ENCODE peak calls at places on chromosomes 2 and 18, in eight cellular contexts. One of them, this sample, is unnamed.

GRCh38 chr2:43021791-43022500 is 204.5 kb downstream of the ZFP36L2 start:
- DNase-seq in brain microvascular endothelial cell: no peak
- DNase-seq in bronchial epithelial cell: no peak
- DNase-seq in tibial artery: no peak
- DNase-seq in uterus: no peak
- DNase-seq in ovary: peak; percentile 28
- DNase-seq in dorsolateral prefrontal cortex: peak; percentile 76
- DNase-seq in IMR-90: no peak
- DNase-seq in this sample: peak; percentile 72

GRCh38 chr2:10004401-10004800 is 38.9 kb upstream of the KLF11 start:
- DNase-seq in tibial artery: peak; percentile 47
- DNase-seq in ovary: no peak
- DNase-seq in IMR-90: no peak
- DNase-seq in dorsolateral prefrontal cortex: no peak
- DNase-seq in bronchial epithelial cell: no peak
- DNase-seq in uterus: peak; percentile 10
- DNase-seq in brain microvascular endothelial cell: no peak
- DNase-seq in this sample: no peak

GRCh38 chr2:99404039-99404799 is 67.0 kb downstream of the EIF5B start:
- DNase-seq in dorsolateral prefrontal cortex: no peak
- DNase-seq in uterus: no peak
- DNase-seq in brain microvascular endothelial cell: no peak
- DNase-seq in bronchial epithelial cell: peak; percentile 62
- DNase-seq in IMR-90: no peak
- DNase-seq in ovary: no peak
- DNase-seq in tibial artery: no peak
- DNase-seq in this sample: peak; percentile 71

GRCh38 chr18:75456277-75456676 is 28.8 kb upstream of the SMIM21 start:
- DNase-seq in bronchial epithelial cell: no peak
- DNase-seq in tibial artery: no peak
- DNase-seq in uterus: no peak
- DNase-seq in dorsolateral prefrontal cortex: no peak
- DNase-seq in IMR-90: no peak
- DNase-seq in ovary: no peak
- DNase-seq in brain microvascular endothelial cell: no peak
- DNase-seq in this sample: no peak

GRCh38 chr2:9944330-9944758 is 7.1 kb upstream of the GRHL1 start:
- DNase-seq in ovary: no peak
- DNase-seq in dorsolateral prefrontal cortex: no peak
- DNase-seq in tibial artery: no peak
- DNase-seq in uterus: no peak
- DNase-seq in brain microvascular endothelial cell: no peak
- DNase-seq in bronchial epithelial cell: peak; percentile 40
- DNase-seq in IMR-90: no peak
- DNase-seq in this sample: no peak

GRCh38 chr18:3966985-3967856 is 487.9 kb downstream of the DLGAP1 start:
- DNase-seq in brain microvascular endothelial cell: peak; percentile 31
- DNase-seq in uterus: no peak
- DNase-seq in ovary: no peak
- DNase-seq in tibial artery: no peak
- DNase-seq in IMR-90: peak; percentile 40
- DNase-seq in bronchial epithelial cell: peak; percentile 66
- DNase-seq in dorsolateral prefrontal cortex: no peak
- DNase-seq in this sample: peak; percentile 42

GRCh38 chr18:23151414-23152099 is 16.3 kb downstream of the CABLES1 start:
- DNase-seq in IMR-90: no peak
- DNase-seq in ovary: no peak
- DNase-seq in uterus: no peak
- DNase-seq in bronchial epithelial cell: no peak
- DNase-seq in tibial artery: no peak
- DNase-seq in brain microvascular endothelial cell: no peak
- DNase-seq in dorsolateral prefrontal cortex: no peak
- DNase-seq in this sample: no peak

GRCh38 chr2:241870611-241871537 is 1.3 kb downstream of the RTP5 start:
- DNase-seq in IMR-90: no peak
- DNase-seq in tibial artery: no peak
- DNase-seq in uterus: no peak
- DNase-seq in dorsolateral prefrontal cortex: no peak
- DNase-seq in brain microvascular endothelial cell: no peak
- DNase-seq in bronchial epithelial cell: no peak
- DNase-seq in ovary: no peak
- DNase-seq in this sample: no peak

GRCh38 chr2:111168528-111168929 is 47.8 kb downstream of the BCL2L11 start:
- DNase-seq in bronchial epithelial cell: peak; percentile 84
- DNase-seq in dorsolateral prefrontal cortex: no peak
- DNase-seq in tibial artery: no peak
- DNase-seq in ovary: peak; percentile 29
- DNase-seq in IMR-90: peak; percentile 89
- DNase-seq in uterus: no peak
- DNase-seq in brain microvascular endothelial cell: peak; percentile 83
- DNase-seq in this sample: peak; percentile 51

GRCh38 chr2:237315170-237315880 is 98.6 kb downstream of the COL6A3 start:
- DNase-seq in tibial artery: peak; percentile 97
- DNase-seq in ovary: peak; percentile 88
- DNase-seq in brain microvascular endothelial cell: peak; percentile 95
- DNase-seq in bronchial epithelial cell: no peak
- DNase-seq in uterus: peak; percentile 91
- DNase-seq in IMR-90: peak; percentile 98
- DNase-seq in dorsolateral prefrontal cortex: peak; percentile 63
- DNase-seq in this sample: no peak

GRCh38 chr18:12442946-12443345 is 35.2 kb downstream of the PRELID3A start:
- DNase-seq in dorsolateral prefrontal cortex: no peak
- DNase-seq in brain microvascular endothelial cell: no peak
- DNase-seq in bronchial epithelial cell: peak; percentile 62
- DNase-seq in tibial artery: no peak
- DNase-seq in ovary: no peak
- DNase-seq in uterus: no peak
- DNase-seq in IMR-90: peak; percentile 75
- DNase-seq in this sample: no peak

GRCh38 chr2:143110759-143111428 is 18.3 kb upstream of the ARHGAP15 start:
- DNase-seq in bronchial epithelial cell: peak; percentile 52
- DNase-seq in dorsolateral prefrontal cortex: no peak
- DNase-seq in brain microvascular endothelial cell: peak; percentile 63
- DNase-seq in ovary: peak; percentile 67
- DNase-seq in tibial artery: peak; percentile 70
- DNase-seq in IMR-90: peak; percentile 50
- DNase-seq in uterus: peak; percentile 43
- DNase-seq in this sample: peak; percentile 59

GRCh38 chr2:201532686-201533304 is 81.3 kb downstream of the STRADB start:
- DNase-seq in dorsolateral prefrontal cortex: no peak
- DNase-seq in uterus: no peak
- DNase-seq in bronchial epithelial cell: peak; percentile 76
- DNase-seq in IMR-90: peak; percentile 93
- DNase-seq in brain microvascular endothelial cell: peak; percentile 89
- DNase-seq in ovary: no peak
- DNase-seq in tibial artery: no peak
- DNase-seq in this sample: peak; percentile 64

GRCh38 chr2:50344509-50345106 is 687.3 kb downstream of the NRXN1 start:
- DNase-seq in ovary: no peak
- DNase-seq in uterus: no peak
- DNase-seq in bronchial epithelial cell: no peak
- DNase-seq in dorsolateral prefrontal cortex: peak; percentile 48
- DNase-seq in IMR-90: no peak
- DNase-seq in tibial artery: no peak
- DNase-seq in brain microvascular endothelial cell: no peak
- DNase-seq in this sample: no peak

DNA sequence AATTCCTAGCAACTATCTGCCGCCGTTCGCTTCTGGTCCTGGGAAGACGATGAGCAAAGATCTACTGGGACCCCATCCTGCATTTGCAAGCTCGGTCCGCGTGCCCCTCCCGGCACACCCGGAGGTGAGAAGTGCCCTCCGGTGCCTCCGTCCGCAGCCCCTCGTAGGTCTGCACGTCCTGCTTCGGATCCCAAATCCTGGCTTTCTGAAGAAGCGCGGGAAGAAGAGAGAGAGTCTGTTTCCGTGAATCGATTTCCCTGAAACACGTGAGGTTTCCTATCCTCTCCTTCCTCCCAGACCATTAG is 5.0 kb upstream of the OSR1 start:
- DNase-seq in brain microvascular endothelial cell: no peak
- DNase-seq in IMR-90: no peak
- DNase-seq in bronchial epithelial cell: no peak
- DNase-seq in dorsolateral prefrontal cortex: no peak
- DNase-seq in ovary: no peak
- DNase-seq in tibial artery: no peak
- DNase-seq in uterus: no peak
- DNase-seq in this sample: no peak
- H3K27me3 ChIP-seq in brain microvascular endothelial cell: no peaks in the 10 kb centered on the region
- H3K27me3 ChIP-seq in IMR-90: peaks cover 14% of the 10 kb centered on the region
- H3K27me3 ChIP-seq in bronchial epithelial cell: no peaks in the 10 kb centered on the region
- H3K27me3 ChIP-seq in dorsolateral prefrontal cortex: peaks cover 59% of the 10 kb centered on the region
- H3K27me3 ChIP-seq in ovary: no peaks in the 10 kb centered on the region
- H3K27me3 ChIP-seq in tibial artery: no peaks in the 10 kb centered on the region
- H3K27me3 ChIP-seq in uterus: no peaks in the 10 kb centered on the region
- H3K27me3 ChIP-seq in this sample: peaks cover 93% of the 10 kb centered on the region

DNA sequence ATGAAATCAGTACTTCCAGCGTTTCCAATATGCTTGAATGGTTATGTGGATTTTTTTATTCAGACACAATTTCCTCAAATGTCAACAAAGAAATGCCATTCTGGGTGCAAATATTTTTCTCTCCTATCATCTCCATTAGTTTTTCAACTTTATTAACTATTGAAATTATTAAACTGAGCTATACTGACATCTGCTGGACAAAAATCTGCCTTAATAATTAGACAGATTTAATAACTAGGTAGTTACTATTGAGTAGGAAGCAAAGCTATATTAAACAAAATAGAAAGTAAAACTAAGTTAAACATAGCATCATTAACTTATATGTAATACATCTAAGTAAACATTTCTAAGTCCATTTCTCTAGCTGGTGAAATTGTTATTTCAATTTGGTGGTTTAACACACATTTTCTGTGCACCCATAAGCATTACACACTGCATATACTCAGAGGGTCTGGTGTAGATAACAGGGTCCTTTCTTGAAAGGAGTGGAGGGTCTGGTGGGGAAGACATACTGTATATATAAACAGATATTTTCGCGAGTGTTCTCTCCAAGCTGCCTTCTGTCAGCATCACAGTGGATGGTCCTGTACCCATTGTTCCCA is 77.0 kb downstream of the LANCL1 start:
- DNase-seq in ovary: no peak
- DNase-seq in brain microvascular endothelial cell: no peak
- DNase-seq in tibial artery: no peak
- DNase-seq in bronchial epithelial cell: peak; percentile 43
- DNase-seq in uterus: no peak
- DNase-seq in dorsolateral prefrontal cortex: no peak
- DNase-seq in IMR-90: peak; percentile 7
- DNase-seq in this sample: no peak
- TF ChIP-seq CTCF in ovary: no peak
- TF ChIP-seq CTCF in brain microvascular endothelial cell: peak; percentile 5
- TF ChIP-seq CTCF in tibial artery: peak; percentile 49
- TF ChIP-seq CTCF in bronchial epithelial cell: no peak
- TF ChIP-seq CTCF in uterus: no peak
- TF ChIP-seq CTCF in dorsolateral prefrontal cortex: peak; percentile 47
- TF ChIP-seq CTCF in IMR-90: peak; percentile 45
- TF ChIP-seq CTCF in this sample: peak; percentile 62

GRCh38 chr2:23301151-23301550 is 83.8 kb upstream of the KLHL29 start:
- DNase-seq in ovary: no peak
- DNase-seq in tibial artery: no peak
- DNase-seq in bronchial epithelial cell: no peak
- DNase-seq in brain microvascular endothelial cell: peak; percentile 10
- DNase-seq in IMR-90: peak; percentile 50
- DNase-seq in dorsolateral prefrontal cortex: no peak
- DNase-seq in uterus: no peak
- DNase-seq in this sample: peak; percentile 49

GRCh38 chr2:23293756-23294155 is 91.2 kb upstream of the KLHL29 start:
- DNase-seq in bronchial epithelial cell: no peak
- DNase-seq in dorsolateral prefrontal cortex: no peak
- DNase-seq in tibial artery: no peak
- DNase-seq in uterus: peak; percentile 20
- DNase-seq in brain microvascular endothelial cell: no peak
- DNase-seq in ovary: no peak
- DNase-seq in IMR-90: no peak
- DNase-seq in this sample: no peak

GRCh38 chr2:23294238-23294637 is 90.7 kb upstream of the KLHL29 start:
- DNase-seq in uterus: no peak
- DNase-seq in IMR-90: no peak
- DNase-seq in tibial artery: no peak
- DNase-seq in brain microvascular endothelial cell: no peak
- DNase-seq in bronchial epithelial cell: no peak
- DNase-seq in dorsolateral prefrontal cortex: no peak
- DNase-seq in ovary: no peak
- DNase-seq in this sample: no peak

GRCh38 chr2:23299796-23300195 is 85.2 kb upstream of the KLHL29 start:
- DNase-seq in ovary: no peak
- DNase-seq in bronchial epithelial cell: no peak
- DNase-seq in uterus: no peak
- DNase-seq in IMR-90: no peak
- DNase-seq in brain microvascular endothelial cell: no peak
- DNase-seq in tibial artery: no peak
- DNase-seq in dorsolateral prefrontal cortex: no peak
- DNase-seq in this sample: no peak

GRCh38 chr2:23298551-23298950 is 86.4 kb upstream of the KLHL29 start:
- DNase-seq in brain microvascular endothelial cell: no peak
- DNase-seq in dorsolateral prefrontal cortex: no peak
- DNase-seq in tibial artery: no peak
- DNase-seq in uterus: no peak
- DNase-seq in bronchial epithelial cell: no peak
- DNase-seq in IMR-90: no peak
- DNase-seq in ovary: no peak
- DNase-seq in this sample: no peak
- H3K27me3 ChIP-seq in brain microvascular endothelial cell: no peaks in the 10 kb centered on the region
- H3K27me3 ChIP-seq in dorsolateral prefrontal cortex: peaks cover 5% of the 10 kb centered on the region
- H3K27me3 ChIP-seq in tibial artery: no peaks in the 10 kb centered on the region
- H3K27me3 ChIP-seq in uterus: no peaks in the 10 kb centered on the region
- H3K27me3 ChIP-seq in bronchial epithelial cell: peaks cover 2% of the 10 kb centered on the region
- H3K27me3 ChIP-seq in IMR-90: peaks cover 9% of the 10 kb centered on the region
- H3K27me3 ChIP-seq in ovary: no peaks in the 10 kb centered on the region
- H3K27me3 ChIP-seq in this sample: no peaks in the 10 kb centered on the region

DNA sequence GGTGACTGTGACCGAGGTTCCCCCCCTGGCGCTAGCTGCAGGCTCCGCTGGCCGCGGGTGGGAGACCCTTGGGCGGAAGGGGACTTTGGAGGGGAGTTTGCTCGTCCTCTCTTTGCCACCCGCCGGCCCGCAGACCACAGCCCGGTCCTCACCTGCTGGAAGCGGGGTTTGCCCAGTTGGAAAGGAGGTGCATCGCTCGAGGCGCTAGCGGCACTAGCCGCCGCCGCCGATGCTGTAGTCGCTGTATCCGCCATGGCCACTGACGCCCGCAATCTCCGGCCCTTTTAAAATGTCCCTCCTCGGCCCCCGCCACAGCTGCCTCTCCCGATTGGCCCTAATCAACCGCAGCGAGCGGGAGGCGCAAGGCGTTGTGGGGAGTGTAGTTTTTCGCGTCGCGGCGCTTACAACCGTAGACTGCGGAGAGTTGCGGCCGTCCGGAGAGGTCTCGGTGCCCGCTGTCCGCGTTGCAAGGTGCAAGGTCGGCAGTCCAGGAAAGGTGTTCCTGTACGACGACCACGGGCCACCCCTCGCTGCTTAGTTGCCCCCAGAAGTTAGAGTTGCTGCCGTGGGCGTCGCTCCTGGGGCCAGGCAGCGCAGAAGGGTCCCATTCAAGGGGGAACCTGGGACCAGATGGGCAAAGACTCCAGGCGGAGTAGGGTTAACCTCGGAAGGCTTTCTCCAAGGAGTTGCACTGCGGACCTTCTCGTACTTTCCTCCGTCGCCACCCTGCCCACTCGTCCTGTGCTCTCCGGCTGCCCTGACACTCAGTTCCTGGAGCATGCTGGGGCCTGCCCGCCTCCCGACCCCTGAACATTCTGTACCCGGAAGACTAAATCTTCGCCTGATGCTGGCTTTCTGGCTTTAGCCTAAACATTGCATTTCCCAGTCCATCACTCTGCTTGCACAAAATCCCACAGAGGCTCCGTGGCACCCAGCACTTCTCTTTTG is at the start of gene SFXN5:
- DNase-seq in tibial artery: peak; percentile 97
- DNase-seq in brain microvascular endothelial cell: peak; percentile 91
- DNase-seq in ovary: peak; percentile 95
- DNase-seq in IMR-90: peak; percentile 85
- DNase-seq in dorsolateral prefrontal cortex: peak; percentile 95
- DNase-seq in uterus: peak; percentile 96
- DNase-seq in bronchial epithelial cell: peak; percentile 78
- DNase-seq in this sample: peak; percentile 62
- TF ChIP-seq CTCF in tibial artery: peak; percentile 16
- TF ChIP-seq CTCF in brain microvascular endothelial cell: peak; percentile 44
- TF ChIP-seq CTCF in ovary: peak; percentile 46
- TF ChIP-seq CTCF in IMR-90: peak; percentile 36
- TF ChIP-seq CTCF in dorsolateral prefrontal cortex: no peak
- TF ChIP-seq CTCF in uterus: peak; percentile 15
- TF ChIP-seq CTCF in bronchial epithelial cell: peak; percentile 36
- TF ChIP-seq CTCF in this sample: peak; percentile 36

This sample was measured in foreskin keratinocyte.